ENCODE peak calls at places on chromosome 22, in nine cellular contexts. E is keratinocyte, X is kidney, N is heart left ventricle, U is transverse colon, R is bronchial epithelial cell, C is OCI-LY7, S is spleen, Z is left lung. P is an unnamed sample.
A peak's percentile ranks its signal among the peaks of the same experiment; 100 is the strongest.

GRCh38 chr22:18024956-18025720 is 777 bp upstream of the MICAL3 start:
- DNase-seq in Z (no peak), C (peak; percentile 35), N (no peak), S (peak; percentile 53), U (no peak), X (no peak), R (no peak), E (no peak), P (no peak)

GRCh38 chr22:25563757-25564319 is 637 bp upstream of the GRK3 start:
- DNase-seq in X (no peak), R (peak; percentile 20), E (no peak), U (peak; percentile 28), Z (peak; percentile 73), C (peak; percentile 45), S (no peak), N (peak; percentile 23), P (no peak)

GRCh38 chr22:46531776-46532175 is 5.6 kb downstream of the CELSR1 start:
- DNase-seq in S (no peak), X (no peak), C (no peak), N (no peak), E (no peak), U (no peak), R (no peak), Z (no peak), P (no peak)

GRCh38 chr22:19971276-19972124 is 29.9 kb upstream of the TXNRD2 start:
- DNase-seq in U (no peak), S (no peak), Z (peak; percentile 80), N (no peak), R (no peak), E (no peak), C (no peak), X (no peak), P (no peak)

GRCh38 chr22:24760708-24761306 is 13.7 kb downstream of the PIWIL3 start:
- DNase-seq in E (no peak), Z (no peak), S (no peak), U (no peak), X (no peak), N (no peak), C (no peak), R (no peak), P (no peak)

GRCh38 chr22:42275176-42275575 is 4.7 kb upstream of the TCF20 start:
- DNase-seq in N (no peak), C (no peak), S (peak; percentile 58), Z (no peak), R (no peak), U (no peak), E (no peak), X (peak; percentile 43), P (no peak)

GRCh38 chr22:32245042-32245441 is 10.1 kb downstream of the SLC5A4 start:
- DNase-seq in S (no peak), R (no peak), N (no peak), E (no peak), Z (no peak), X (no peak), U (no peak), C (no peak), P (no peak)

GRCh38 chr22:33539902-33540751 is 380.1 kb downstream of the LARGE1 start:
- DNase-seq in N (peak; percentile 35), Z (no peak), X (peak; percentile 94), C (no peak), S (no peak), E (no peak), U (peak; percentile 73), R (no peak), P (no peak)

GRCh38 chr22:37018086-37018814 is 997 bp downstream of the TST start:
- DNase-seq in C (no peak), N (no peak), Z (no peak), R (no peak), X (peak; percentile 79), E (no peak), U (no peak), S (peak; percentile 80), P (no peak)

GRCh38 chr22:37018815-37019308 is 385 bp downstream of the TST start:
- DNase-seq in U (peak; percentile 86), X (peak; percentile 86), E (no peak), C (no peak), R (peak; percentile 28), S (peak; percentile 81), Z (peak; percentile 89), N (peak; percentile 53), P (no peak)

GRCh38 chr22:37021041-37021440 is 1.5 kb downstream of the MPST start:
- DNase-seq in U (peak; percentile 80), S (no peak), C (no peak), R (no peak), Z (no peak), N (no peak), E (no peak), X (no peak), P (no peak)

GRCh38 chr22:37020192-37020479 is 594 bp downstream of the MPST start:
- DNase-seq in R (peak; percentile 53), Z (no peak), X (no peak), C (peak; percentile 36), E (no peak), U (peak; percentile 75), N (no peak), S (no peak), P (no peak)

GRCh38 chr22:37019309-37020191 is at the start of the genes MPST and TST:
- DNase-seq in Z (peak; percentile 95), E (no peak), C (peak; percentile 86), R (no peak), N (peak; percentile 88), U (peak; percentile 84), X (peak; percentile 91), S (peak; percentile 91), P (no peak)
- TF ChIP-seq CTCF in Z (no peak), E (no peak), C (peak; percentile 24), R (no peak), N (peak; percentile 16), U (peak; percentile 37), X (peak; percentile 1), S (no peak), P (no peak)

DNA sequence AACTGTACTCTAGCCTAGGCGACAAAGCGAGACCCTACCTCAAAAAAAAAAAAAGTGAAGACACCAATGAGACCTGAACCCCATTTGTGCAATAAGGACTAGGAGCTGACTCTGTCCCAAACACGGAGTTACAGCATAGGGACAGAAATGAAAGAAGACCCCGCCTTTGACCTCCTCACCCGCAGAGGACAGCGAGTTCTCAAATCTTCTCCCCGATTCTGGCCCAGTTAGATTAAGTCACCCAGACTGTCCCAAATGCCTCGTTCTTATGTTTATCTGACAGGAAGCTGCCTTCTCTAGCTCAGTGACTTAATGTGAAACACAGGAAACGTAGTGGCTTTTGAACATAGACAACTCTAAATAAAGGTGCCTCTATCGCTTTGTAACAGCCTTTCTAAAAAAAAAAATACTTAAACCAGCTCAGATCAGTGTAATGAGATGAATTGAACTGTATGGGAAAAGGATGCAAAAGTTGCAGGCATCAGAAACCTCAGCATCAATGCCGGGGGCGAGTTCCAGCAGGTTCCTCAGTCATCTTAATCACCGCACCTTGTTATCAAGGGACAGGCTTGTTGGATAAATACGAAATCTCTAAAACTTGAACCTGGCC is 10.6 kb downstream of the MYH9 start:
- DNase-seq in U (no peak), E (no peak), C (peak; percentile 86), N (no peak), R (peak; percentile 27), S (no peak), Z (no peak), X (no peak), P (no peak)
- H3K4me3 ChIP-seq in U (no peak overlapping the region), E (no peak overlapping the region), C (peak overlapping the region; percentile 50), N (peak overlapping the region; percentile 15), R (no peak overlapping the region), S (no peak overlapping the region), Z (no peak overlapping the region), X (no peak overlapping the region), P (no peak overlapping the region)

DNA sequence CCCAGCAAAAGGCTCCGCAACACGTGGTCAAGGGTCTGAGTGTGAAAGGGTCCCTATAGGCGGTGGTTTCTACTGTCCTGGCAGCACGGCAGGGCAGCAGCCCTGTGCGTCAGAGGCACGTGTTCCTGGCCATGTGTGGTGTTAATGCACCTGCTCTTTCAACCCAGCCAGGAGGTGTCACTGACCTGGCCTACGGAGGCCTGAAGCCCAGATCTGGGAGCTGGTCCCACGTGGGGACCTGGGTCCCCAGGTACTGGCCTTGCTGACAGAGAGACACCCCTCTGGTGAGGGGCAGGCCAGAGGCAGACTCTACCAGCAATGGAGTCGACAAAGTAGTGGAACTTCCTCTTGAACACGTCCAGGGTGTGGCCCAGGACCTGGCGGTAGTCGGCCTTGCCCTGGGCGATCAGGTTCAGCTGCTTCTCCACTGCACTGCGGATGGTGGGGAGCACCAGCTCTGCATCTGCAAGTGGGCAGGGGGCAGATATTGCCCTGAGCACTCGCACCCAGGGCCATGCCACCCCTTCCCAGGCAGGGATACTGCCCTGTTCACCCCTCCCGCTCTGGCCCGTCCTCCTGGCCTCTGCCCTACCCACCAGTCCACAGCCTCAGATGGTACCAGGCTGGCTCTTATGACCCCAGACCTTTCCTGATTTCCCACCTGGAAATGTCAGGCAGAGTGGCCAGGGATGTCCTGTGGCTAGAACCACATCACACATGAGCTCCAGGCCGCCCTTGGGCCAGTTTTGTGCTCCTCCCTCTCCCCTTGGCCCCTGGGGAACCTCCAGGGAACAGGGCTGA is 6.8 kb upstream of the PPM1F start:
- DNase-seq in C (no peak), S (no peak), Z (no peak), E (no peak), N (no peak), X (no peak), U (no peak), R (no peak), P (no peak)
- H3K36me3 ChIP-seq in C (peaks cover 59% of the 10 kb centered on the region), S (peaks cover 56% of the 10 kb centered on the region), Z (peaks cover 69% of the 10 kb centered on the region), E (peaks cover 29% of the 10 kb centered on the region), N (peaks cover 7% of the 10 kb centered on the region), X (peaks cover 34% of the 10 kb centered on the region), U (peaks cover 7% of the 10 kb centered on the region), R (peaks cover 20% of the 10 kb centered on the region), P (peaks cover 31% of the 10 kb centered on the region)

GRCh38 chr22:40651057-40651456 is 14.5 kb upstream of the MRTFA start:
- DNase-seq in C (no peak), U (no peak), N (no peak), R (peak; percentile 12), E (no peak), S (no peak), Z (no peak), X (no peak), P (no peak)

GRCh38 chr22:40653361-40653760 is 16.8 kb upstream of the MRTFA start:
- DNase-seq in E (no peak), R (no peak), S (no peak), Z (no peak), U (no peak), X (no peak), N (no peak), C (no peak), P (no peak)

GRCh38 chr22:40651563-40652501 is 15.3 kb upstream of the MRTFA start:
- DNase-seq in S (peak; percentile 90), Z (peak; percentile 91), R (peak; percentile 99), E (peak; percentile 98), X (peak; percentile 98), C (peak; percentile 93), U (peak; percentile 88), N (peak; percentile 96), P (peak; percentile 97)

DNA sequence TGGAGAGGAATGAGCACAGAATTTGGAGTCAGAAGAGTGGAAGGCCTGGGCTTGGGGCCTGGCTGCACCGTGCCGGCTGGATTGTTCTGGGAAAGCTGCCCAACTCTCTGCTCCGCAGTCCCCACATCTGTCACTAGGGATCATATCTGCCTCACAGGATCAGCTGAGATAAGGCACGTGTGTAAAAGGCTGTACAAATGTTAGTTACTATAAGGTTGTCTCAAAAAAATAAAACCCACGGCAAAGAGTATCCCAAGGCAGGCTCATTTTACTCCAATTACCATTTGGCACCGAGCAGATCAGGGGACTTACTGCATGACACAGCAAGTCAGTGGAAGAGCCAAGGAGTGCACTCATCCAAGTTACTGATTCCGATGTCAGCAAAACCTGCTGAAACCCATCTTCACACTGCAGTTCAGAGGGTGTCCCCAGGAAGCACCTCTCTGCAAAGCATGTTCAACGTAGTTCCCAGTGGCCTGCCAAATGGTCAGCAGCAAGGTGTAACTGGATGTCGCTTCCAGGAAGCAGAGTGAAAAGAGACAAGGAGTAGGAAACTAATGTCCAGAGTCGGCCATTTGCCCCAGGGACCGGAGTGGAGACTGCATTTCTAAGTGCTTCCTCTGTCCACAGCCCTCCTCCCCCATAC is 18.1 kb upstream of the MRTFA start:
- DNase-seq in U (peak; percentile 37), X (no peak), R (peak; percentile 76), S (no peak), N (peak; percentile 75), E (no peak), C (no peak), Z (no peak), P (peak; percentile 70)
- TF ChIP-seq CTCF in U (peak; percentile 36), X (peak; percentile 27), R (peak; percentile 33), S (no peak), N (peak; percentile 32), E (peak; percentile 30), C (peak; percentile 14), Z (no peak), P (peak; percentile 41)